ENCODE peak calls at places on chromosomes 16 and 17, in ten cellular contexts. S is stimulated activated CD8-positive, alpha-beta memory T cell treated with anti-CD3 and anti-CD28 coated beads, Interleukin-7, amount 100 ng/mL, for 48 hours; M is stimulated activated CD4-positive, alpha-beta T cell treated with anti-CD3 and anti-CD28 coated beads, Interleukin-12 subunit alpha, Interleukin-12 subunit beta, amount 100 ng/mL, for 4 hours; Q is fibroblast of the aortic adventitia; W is NCI-H1694; Y is GM19239; J is Right ventricle myocardium superior; R is NCI-H510A; D is GM23248; L is GM20000. V is an unnamed sample.

GRCh38 chr16:14486520-14487303 is 143.3 kb downstream of the PARN start:
- DNase-seq in D (peak), Y (no peak), R (peak), M (no peak), J (peak), Q (peak), S (no peak), L (no peak), W (peak), V (peak)

GRCh38 chr16:66386629-66387622 is 20.4 kb downstream of the CDH5 start:
- DNase-seq in J (no peak), L (no peak), Y (no peak), Q (no peak), D (no peak), S (no peak), M (no peak), R (no peak), W (no peak), V (peak)

GRCh38 chr17:13410214-13410613 is 191.5 kb downstream of the HS3ST3A1 start:
- DNase-seq in M (no peak), Q (no peak), R (no peak), J (no peak), Y (no peak), L (no peak), W (no peak), D (peak), S (no peak), V (no peak)

GRCh38 chr17:16986391-16986790 is 14.5 kb upstream of the TNFRSF13B start:
- DNase-seq in Y (no peak), Q (no peak), J (no peak), L (no peak), M (no peak), S (no peak), R (no peak), W (no peak), D (peak), V (no peak)

GRCh38 chr17:81382851-81383250 is 12.4 kb upstream of the BAHCC1 start:
- DNase-seq in D (no peak), L (no peak), Y (no peak), M (no peak), R (no peak), Q (no peak), S (no peak), J (no peak), W (no peak), V (no peak)

GRCh38 chr17:52383493-52384100 is 225.1 kb upstream of the CA10 start:
- DNase-seq in S (no peak), Q (no peak), R (peak), W (peak), D (peak), L (peak), J (no peak), Y (no peak), M (no peak), V (peak)

GRCh38 chr17:57551321-57552079 is 193.6 kb downstream of the CCDC182 start:
- DNase-seq in W (no peak), J (no peak), M (no peak), D (no peak), L (peak), Y (peak), R (peak), S (no peak), Q (no peak), V (no peak)

GRCh38 chr17:49216953-49217650 is 6.6 kb downstream of the ABI3 start:
- DNase-seq in Y (no peak), S (no peak), Q (no peak), J (peak), M (no peak), W (no peak), D (no peak), L (peak), R (no peak), V (peak)

GRCh38 chr17:76161113-76161512 is 20.1 kb upstream of the FOXJ1 start:
- DNase-seq in R (no peak), D (no peak), J (no peak), L (no peak), Q (no peak), M (no peak), W (no peak), S (no peak), Y (no peak), V (no peak)

GRCh38 chr16:81718637-81719036 is 60.5 kb upstream of the PLCG2 start:
- DNase-seq in L (no peak), S (no peak), M (no peak), Q (no peak), W (no peak), J (no peak), R (no peak), D (no peak), Y (no peak), V (no peak)

GRCh38 chr16:80092686-80093085 is 448.1 kb upstream of the DYNLRB2 start:
- DNase-seq in Y (no peak), S (no peak), M (no peak), J (no peak), Q (no peak), W (no peak), L (no peak), R (no peak), D (peak), V (no peak)